ENCODE peak calls at places on chromosomes 6 and 20, in four cellular contexts. T is T-helper 1 cell, N is cardiac muscle cell, Q is foreskin fibroblast. F is an unnamed sample.
A peak's percentile ranks its signal among the peaks of the same experiment; 100 is the strongest.

GRCh38 chr6:145745861-145746260 is 10.5 kb upstream of the EPM2A start:
- DNase-seq in T (no peak), N (no peak), Q (no peak), F (no peak)

GRCh38 chr20:59163641-59164530 is at the start of gene ZNF831:
- DNase-seq in T (no peak), N (no peak), Q (no peak), F (no peak)

GRCh38 chr20:38635721-38636285 is 34.2 kb downstream of the ARHGAP40 start:
- DNase-seq in T (no peak), N (no peak), Q (peak; percentile 27), F (no peak)

GRCh38 chr20:36017034-36017951 is 48.9 kb downstream of the CNBD2 start:
- DNase-seq in T (no peak), N (no peak), Q (peak; percentile 83), F (peak; percentile 70)

GRCh38 chr6:157550114-157550989 is 169.4 kb downstream of the ZDHHC14 start:
- DNase-seq in T (no peak), N (no peak), Q (no peak), F (no peak)

GRCh38 chr6:56101141-56101553 is 146.2 kb downstream of the COL21A1 start:
- DNase-seq in T (no peak), N (no peak), Q (peak; percentile 95), F (no peak)

GRCh38 chr20:24522452-24523330 is 53.3 kb downstream of the SYNDIG1 start:
- DNase-seq in T (no peak), N (no peak), Q (peak; percentile 7), F (no peak)

GRCh38 chr20:63320041-63320511 is 27.1 kb downstream of the COL20A1 start:
- DNase-seq in T (no peak), N (no peak), Q (no peak), F (no peak)

GRCh38 chr6:101454106-101454676 is 60.7 kb downstream of the GRIK2 start:
- DNase-seq in T (no peak), N (no peak), Q (no peak), F (no peak)

GRCh38 chr6:56091159-56091869 is 156.1 kb downstream of the COL21A1 start:
- DNase-seq in T (no peak), N (peak; percentile 10), Q (peak; percentile 79), F (no peak)

GRCh38 chr6:19691465-19692167 is 145.6 kb upstream of the ID4 start:
- DNase-seq in T (no peak), N (peak; percentile 66), Q (peak; percentile 7), F (peak; percentile 37)

GRCh38 chr20:10637563-10637962 is 36.2 kb downstream of the JAG1 start:
- DNase-seq in T (no peak), N (no peak), Q (no peak), F (no peak)

GRCh38 chr6:30515967-30516753 is 26.9 kb downstream of the HLA-E start:
- DNase-seq in T (peak; percentile 91), N (peak; percentile 73), Q (peak; percentile 97), F (peak; percentile 82)

GRCh38 chr20:40727960-40728359 is 38.9 kb upstream of the MAFB start:
- DNase-seq in T (no peak), N (no peak), Q (no peak), F (no peak)

GRCh38 chr6:119446623-119447008 is 97.1 kb upstream of the MAN1A1 start:
- DNase-seq in T (no peak), N (no peak), Q (peak; percentile 88), F (peak; percentile 35)

GRCh38 chr20:39605908-39606307 is 643.8 kb downstream of the DHX35 start:
- DNase-seq in T (no peak), N (no peak), Q (no peak), F (no peak)

GRCh38 chr6:18263561-18264337 is 581 bp downstream of the DEK start:
- DNase-seq in T (no peak), N (peak; percentile 76), Q (peak; percentile 83), F (peak; percentile 67)

GRCh38 chr6:39341942-39342341 is 19.4 kb upstream of the KCNK16 start:
- DNase-seq in T (no peak), N (no peak), Q (no peak), F (no peak)

GRCh38 chr6:24761193-24761835 is 13.4 kb upstream of the GMNN start:
- DNase-seq in T (no peak), N (no peak), Q (no peak), F (no peak)

GRCh38 chr6:111585241-111585968 is 20.3 kb downstream of the TRAF3IP2 start:
- DNase-seq in T (no peak), N (peak; percentile 44), Q (peak; percentile 85), F (no peak)

GRCh38 chr6:149860834-149861602 is 3.1 kb downstream of the LRP11 start:
- DNase-seq in T (no peak), N (no peak), Q (no peak), F (no peak)

GRCh38 chr6:126206504-126207246 is 133.2 kb upstream of the CENPW start:
- DNase-seq in T (no peak), N (no peak), Q (no peak), F (no peak)

GRCh38 chr6:85078071-85078470 is 313.7 kb upstream of the TBX18 start:
- DNase-seq in T (no peak), N (no peak), Q (peak; percentile 94), F (no peak)

GRCh38 chr6:126182650-126183311 is 157.1 kb upstream of the CENPW start:
- DNase-seq in T (no peak), N (no peak), Q (peak; percentile 45), F (no peak)

GRCh38 chr20:52054123-52054522 is 137.5 kb downstream of the ZFP64 start:
- DNase-seq in T (no peak), N (no peak), Q (no peak), F (no peak)

GRCh38 chr20:57231161-57231560 is 35.3 kb downstream of the BMP7 start:
- DNase-seq in T (no peak), N (no peak), Q (no peak), F (no peak)

GRCh38 chr6:133855599-133855972 is 33.3 kb upstream of the TCF21 start:
- DNase-seq in T (no peak), N (no peak), Q (no peak), F (no peak)

GRCh38 chr20:25279403-25279802 is 31.5 kb downstream of the PYGB start:
- DNase-seq in T (peak; percentile 2), N (no peak), Q (no peak), F (no peak)

F was measured in testis.